ENCODE peak calls at places on chromosomes 2 and 18, in eight cellular contexts. P, I, W, R, K, Y, Z and L are unnamed samples.

GRCh38 chr2:28552045-28552823 is 56.4 kb downstream of the PLB1 start:
- DNase-seq in P (no peak), I (peak; percentile 72), W (no peak), R (no peak), K (no peak), Y (no peak), Z (peak; percentile 65), L (no peak)

GRCh38 chr2:239395524-239395923 is 5.3 kb downstream of the HDAC4 start:
- DNase-seq in P (no peak), I (no peak), W (no peak), R (no peak), K (no peak), Y (no peak), Z (no peak), L (no peak)

GRCh38 chr18:598053-598665 is 1.4 kb downstream of the CLUL1 start:
- DNase-seq in P (no peak), I (no peak), W (no peak), R (no peak), K (no peak), Y (no peak), Z (no peak), L (no peak)

GRCh38 chr18:76496200-76496890 is 1.3 kb upstream of the ZNF516 start:
- DNase-seq in P (peak; percentile 86), I (peak; percentile 74), W (peak; percentile 70), R (peak; percentile 80), K (peak; percentile 76), Y (no peak), Z (peak; percentile 80), L (peak; percentile 80)

GRCh38 chr2:9261231-9261883 is 54.7 kb downstream of the ASAP2 start:
- DNase-seq in P (no peak), I (no peak), W (no peak), R (no peak), K (no peak), Y (no peak), Z (peak; percentile 39), L (no peak)

GRCh38 chr2:175373001-175373727 is 191.7 kb upstream of the ATP5MC3 start:
- DNase-seq in P (no peak), I (peak; percentile 29), W (no peak), R (no peak), K (no peak), Y (no peak), Z (peak; percentile 67), L (peak; percentile 20)

GRCh38 chr2:229712125-229712524 is 2.2 kb downstream of the DNER start:
- DNase-seq in P (peak; percentile 53), I (peak; percentile 23), W (no peak), R (no peak), K (no peak), Y (no peak), Z (no peak), L (no peak)

GRCh38 chr2:84906900-84907714 is 1.7 kb downstream of the TMSB10 start:
- DNase-seq in P (peak; percentile 75), I (peak; percentile 75), W (peak; percentile 61), R (no peak), K (peak; percentile 63), Y (peak; percentile 78), Z (peak; percentile 91), L (peak; percentile 84)

GRCh38 chr18:57002627-57003026 is 144.3 kb upstream of the BOD1L2 start:
- DNase-seq in P (no peak), I (no peak), W (no peak), R (no peak), K (no peak), Y (no peak), Z (no peak), L (no peak)

GRCh38 chr2:109237792-109238191 is 108.8 kb downstream of the SH3RF3 start:
- DNase-seq in P (no peak), I (no peak), W (no peak), R (no peak), K (no peak), Y (no peak), Z (no peak), L (no peak)

GRCh38 chr2:163474319-163474744 is 261.5 kb downstream of the FIGN start:
- DNase-seq in P (no peak), I (no peak), W (no peak), R (no peak), K (no peak), Y (no peak), Z (no peak), L (no peak)

GRCh38 chr2:119696005-119696404 is 17.0 kb downstream of the TMEM177 start:
- DNase-seq in P (no peak), I (no peak), W (no peak), R (no peak), K (no peak), Y (no peak), Z (no peak), L (no peak)

GRCh38 chr2:100011272-100011711 is 131.1 kb downstream of the AFF3 start:
- DNase-seq in P (no peak), I (peak; percentile 99), W (no peak), R (no peak), K (no peak), Y (no peak), Z (peak; percentile 100), L (no peak)

GRCh38 chr2:174787485-174788205 is 23.4 kb upstream of the CHRNA1 start:
- DNase-seq in P (no peak), I (peak; percentile 100), W (no peak), R (peak; percentile 70), K (peak; percentile 93), Y (no peak), Z (peak; percentile 100), L (peak; percentile 92)

GRCh38 chr2:216299130-216299529 is 73.2 kb downstream of the MARCHF4 start:
- DNase-seq in P (no peak), I (no peak), W (no peak), R (no peak), K (no peak), Y (no peak), Z (no peak), L (no peak)

GRCh38 chr18:5620284-5620683 is 76.5 kb upstream of the EPB41L3 start:
- DNase-seq in P (no peak), I (peak; percentile 60), W (no peak), R (no peak), K (no peak), Y (no peak), Z (peak; percentile 62), L (no peak)

GRCh38 chr18:50193796-50194622 is 938 bp downstream of the MYO5B start:
- DNase-seq in P (no peak), I (no peak), W (peak; percentile 11), R (peak; percentile 64), K (peak; percentile 39), Y (no peak), Z (no peak), L (peak; percentile 50)

GRCh38 chr2:29559608-29560007 is 361.8 kb downstream of the ALK start:
- DNase-seq in P (no peak), I (no peak), W (no peak), R (no peak), K (no peak), Y (no peak), Z (no peak), L (no peak)

GRCh38 chr2:235328991-235329390 is 164.9 kb upstream of the AGAP1 start:
- DNase-seq in P (no peak), I (no peak), W (no peak), R (no peak), K (no peak), Y (no peak), Z (no peak), L (no peak)

GRCh38 chr2:44528595-44528994 is 166.8 kb downstream of the CAMKMT start:
- DNase-seq in P (no peak), I (peak; percentile 81), W (no peak), R (no peak), K (no peak), Y (no peak), Z (peak; percentile 93), L (no peak)

GRCh38 chr18:61676763-61677434 is 215.9 kb downstream of the RNF152 start:
- DNase-seq in P (peak; percentile 41), I (peak; percentile 83), W (no peak), R (no peak), K (no peak), Y (no peak), Z (peak; percentile 32), L (no peak)

GRCh38 chr2:196247979-196248286 is 76.6 kb upstream of the STK17B start:
- DNase-seq in P (no peak), I (no peak), W (no peak), R (no peak), K (no peak), Y (no peak), Z (no peak), L (no peak)
- H2AFZ ChIP-seq in P (peak overlapping the region; percentile 51), I (no peak overlapping the region), W (no peak overlapping the region), R (no peak overlapping the region), K (no peak overlapping the region), Y (peak overlapping the region; percentile 68), Z (no peak overlapping the region), L (no peak overlapping the region)

DNA sequence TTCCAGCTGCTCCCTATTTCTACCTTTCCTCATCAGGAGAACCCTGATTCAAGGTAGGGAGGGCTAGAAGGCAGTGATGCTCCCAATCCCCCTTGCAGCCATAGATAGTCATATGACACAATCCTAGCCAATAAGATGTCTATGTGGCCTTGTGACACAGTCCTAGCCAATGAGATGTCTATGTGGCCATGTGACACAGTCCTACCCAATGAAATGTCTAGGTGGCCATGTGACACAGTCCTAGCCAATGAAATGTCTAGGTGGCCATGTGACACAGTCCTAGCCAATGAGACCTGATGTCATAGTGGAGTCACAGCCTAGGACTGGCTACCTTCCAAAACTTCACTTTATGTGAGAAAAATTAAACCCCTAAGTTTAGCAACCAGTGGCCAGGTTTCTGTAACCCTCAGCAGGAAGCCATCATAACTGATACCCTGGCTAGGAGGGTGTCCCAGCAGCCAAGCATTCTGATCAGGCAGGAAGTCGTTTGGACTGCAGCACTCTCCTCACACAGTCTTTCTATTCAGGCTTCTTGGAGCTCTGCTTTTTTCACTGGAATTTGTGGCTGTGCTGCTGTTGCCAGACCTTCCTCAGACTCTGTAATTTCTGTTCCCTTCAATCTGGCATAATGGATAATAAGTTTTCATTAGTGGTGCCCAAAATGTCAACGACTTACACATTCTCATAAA is 164.9 kb upstream of the NCKAP5 start:
- DNase-seq in P (no peak), I (no peak), W (no peak), R (no peak), K (no peak), Y (no peak), Z (peak; percentile 47), L (no peak)
- H2AFZ ChIP-seq in P (no peak overlapping the region), I (no peak overlapping the region), W (peak overlapping the region; percentile 30), R (no peak overlapping the region), K (no peak overlapping the region), Y (no peak overlapping the region), Z (no peak overlapping the region), L (no peak overlapping the region)

DNA sequence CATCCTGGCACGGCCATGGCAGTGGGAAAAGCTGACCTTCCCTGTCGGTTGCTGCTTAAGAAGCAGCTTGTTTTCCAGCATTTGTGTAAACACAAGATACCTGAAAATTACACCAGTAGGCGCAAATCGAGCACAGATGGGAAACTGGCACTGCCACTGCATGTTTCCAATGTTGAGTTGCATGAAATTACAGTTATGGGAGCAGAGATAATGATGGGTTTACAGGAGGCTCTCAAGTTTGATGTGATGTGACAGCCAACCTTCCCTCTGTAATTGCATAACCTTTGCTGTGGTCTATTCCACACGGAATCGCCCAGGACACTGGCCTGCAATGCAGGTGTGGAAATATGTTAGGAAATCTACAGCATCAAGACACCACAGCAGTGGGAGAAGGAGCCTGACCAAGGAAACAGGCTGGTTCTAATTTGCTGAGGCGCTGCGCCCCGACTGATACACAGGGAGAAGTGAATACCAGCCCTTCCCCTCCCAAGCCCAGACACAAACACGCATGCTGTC is 17.4 kb downstream of the GPR45 start:
- DNase-seq in P (no peak), I (no peak), W (no peak), R (no peak), K (no peak), Y (no peak), Z (no peak), L (no peak)
- H2AFZ ChIP-seq in P (no peak overlapping the region), I (no peak overlapping the region), W (no peak overlapping the region), R (no peak overlapping the region), K (no peak overlapping the region), Y (no peak overlapping the region), Z (no peak overlapping the region), L (no peak overlapping the region)

GRCh38 chr2:221896505-221897151 is 324.5 kb upstream of the EPHA4 start:
- DNase-seq in P (no peak), I (peak; percentile 53), W (no peak), R (no peak), K (no peak), Y (no peak), Z (peak; percentile 94), L (peak; percentile 3)
- H2AFZ ChIP-seq in P (no peak overlapping the region), I (no peak overlapping the region), W (no peak overlapping the region), R (peak overlapping the region; percentile 45), K (no peak overlapping the region), Y (no peak overlapping the region), Z (no peak overlapping the region), L (peak overlapping the region; percentile 85)